ENCODE peak calls at places on chromosomes 1 and 21, in six cellular contexts. R is right lobe of liver; I is hepatocyte; S is uterus; W is tibial artery; E is naive thymus-derived CD4-positive, alpha-beta T cell. P is an unnamed sample. For H3K4me1, the result is how much of the 10 kb centered on the place peaks cover.

GRCh38 chr1:84122780-84123382 is 21.2 kb upstream of the PRKACB start:
- DNase-seq in R (no peak), I (peak), S (no peak), W (peak), E (no peak), P (peak)

GRCh38 chr1:61808321-61808720 is 66.0 kb downstream of the PATJ start:
- DNase-seq in R (no peak), I (no peak), S (no peak), W (no peak), E (no peak), P (no peak)

GRCh38 chr1:29784276-29785136 is 548.2 kb downstream of the PTPRU start:
- DNase-seq in R (no peak), I (no peak), S (no peak), W (no peak), E (no peak), P (no peak)

GRCh38 chr1:99594205-99594604 is 51.7 kb upstream of the PALMD start:
- DNase-seq in R (no peak), I (no peak), S (no peak), W (no peak), E (no peak), P (no peak)

GRCh38 chr1:34803770-34804169 is 11.0 kb downstream of the GJA4 start:
- DNase-seq in R (no peak), I (no peak), S (no peak), W (no peak), E (no peak), P (no peak)

GRCh38 chr1:96073100-96073499 is 648.5 kb upstream of the PTBP2 start:
- DNase-seq in R (no peak), I (no peak), S (no peak), W (no peak), E (no peak), P (no peak)

GRCh38 chr1:231194843-231195516 is 33.1 kb downstream of the TRIM67 start:
- DNase-seq in R (no peak), I (peak), S (no peak), W (no peak), E (no peak), P (no peak)

GRCh38 chr1:29538586-29538985 is 302.3 kb downstream of the PTPRU start:
- DNase-seq in R (no peak), I (no peak), S (no peak), W (no peak), E (no peak), P (no peak)

GRCh38 chr1:156515956-156516355 is 15.4 kb upstream of the MEF2D start:
- DNase-seq in R (no peak), I (no peak), S (no peak), W (no peak), E (no peak), P (no peak)

GRCh38 chr21:21737186-21737585 is 739.0 kb downstream of the NCAM2 start:
- DNase-seq in R (no peak), I (no peak), S (no peak), W (no peak), E (no peak), P (no peak)

GRCh38 chr1:108117908-108118902 is 81.9 kb downstream of the SLC25A24 start:
- DNase-seq in R (no peak), I (peak), S (no peak), W (no peak), E (no peak), P (no peak)

GRCh38 chr1:43530483-43531452 is at the start of gene PTPRF:
- DNase-seq in R (peak), I (peak), S (peak), W (no peak), E (peak), P (peak)

GRCh38 chr1:8545078-8545477 is 227.2 kb downstream of the SLC45A1 start:
- DNase-seq in R (no peak), I (no peak), S (no peak), W (no peak), E (no peak), P (no peak)

GRCh38 chr1:21293537-21294265 is 3.4 kb upstream of the ECE1 start:
- DNase-seq in R (no peak), I (no peak), S (no peak), W (no peak), E (peak), P (peak)

GRCh38 chr1:232684331-232685105 is 54.6 kb upstream of the SIPA1L2 start:
- DNase-seq in R (no peak), I (no peak), S (no peak), W (no peak), E (no peak), P (no peak)

GRCh38 chr1:157994704-157995540 is 1.5 kb downstream of the KIRREL1 start:
- DNase-seq in R (no peak), I (no peak), S (peak), W (peak), E (no peak), P (no peak)

GRCh38 chr1:159889821-159890252 is 10.1 kb downstream of the CFAP45 start:
- DNase-seq in R (no peak), I (no peak), S (no peak), W (peak), E (no peak), P (no peak)

GRCh38 chr1:31615414-31615813 is 2.1 kb upstream of the HCRTR1 start:
- DNase-seq in R (no peak), I (no peak), S (no peak), W (no peak), E (no peak), P (no peak)

GRCh38 chr1:163844393-163844948 is 522.7 kb downstream of the NUF2 start:
- DNase-seq in R (no peak), I (no peak), S (peak), W (no peak), E (no peak), P (no peak)

GRCh38 chr1:245365071-245365470 is 210.3 kb downstream of the KIF26B start:
- DNase-seq in R (no peak), I (no peak), S (no peak), W (no peak), E (no peak), P (no peak)

GRCh38 chr21:21332492-21332891 is 334.3 kb downstream of the NCAM2 start:
- DNase-seq in R (no peak), I (no peak), S (no peak), W (no peak), E (no peak), P (no peak)

GRCh38 chr1:99652881-99653281 is 7.0 kb downstream of the PALMD start:
- DNase-seq in R (no peak), I (no peak), S (no peak), W (no peak), E (no peak), P (no peak)

GRCh38 chr1:119655160-119655559 is 7.1 kb upstream of the ZNF697 start:
- DNase-seq in R (no peak), I (no peak), S (no peak), W (no peak), E (no peak), P (no peak)

GRCh38 chr1:215475719-215476525 is 91.2 kb upstream of the KCTD3 start:
- DNase-seq in R (no peak), I (no peak), S (no peak), W (no peak), E (no peak), P (no peak)

GRCh38 chr1:16142383-16142995 is 13.4 kb downstream of the EPHA2 start:
- DNase-seq in R (no peak), I (no peak), S (no peak), W (no peak), E (no peak), P (no peak)

GRCh38 chr1:51870603-51871350 is 7.8 kb downstream of the NRDC start:
- DNase-seq in R (no peak), I (no peak), S (no peak), W (no peak), E (no peak), P (no peak)
- H3K4me1 ChIP-seq in R (under half), I (under half), S (under half), W (under half), E (under half), P (under half)

DNA sequence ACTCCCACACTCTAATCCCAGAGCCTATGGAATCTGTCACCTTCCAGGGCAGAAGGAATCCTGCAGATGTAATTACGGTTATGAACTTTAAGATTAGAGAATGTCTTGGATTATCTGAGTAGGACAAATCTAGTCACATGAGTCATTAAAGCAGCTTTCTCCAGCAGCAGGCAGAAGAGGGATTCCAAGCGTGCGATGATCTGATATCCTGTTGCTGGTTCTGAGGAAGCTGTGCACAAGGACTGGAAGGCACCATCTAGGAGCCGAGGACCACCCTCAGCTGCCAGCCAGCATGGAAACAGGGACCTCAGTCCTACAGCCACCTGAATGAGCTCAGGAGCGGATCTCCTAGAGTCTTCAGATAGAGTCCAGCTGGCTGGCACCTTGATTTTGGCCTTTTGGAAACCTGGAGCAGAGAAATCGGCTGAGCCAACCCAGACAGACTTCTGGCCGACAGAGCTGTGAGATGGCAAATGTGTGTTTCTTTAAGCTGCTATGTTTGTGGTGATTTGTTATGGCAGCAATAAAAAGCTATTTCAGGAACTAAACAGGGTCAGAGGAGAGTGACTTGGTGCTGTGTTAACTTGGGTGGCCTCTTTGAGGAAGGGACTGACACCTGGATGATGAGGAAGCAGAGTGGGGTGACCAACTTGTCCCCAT is 34.5 kb downstream of the LRRN2 start:
- DNase-seq in R (no peak), I (peak), S (no peak), W (no peak), E (no peak), P (no peak)
- H3K4me3 ChIP-seq in R (no peak), I (no peak), S (no peak), W (no peak), E (no peak), P (no peak)

DNA sequence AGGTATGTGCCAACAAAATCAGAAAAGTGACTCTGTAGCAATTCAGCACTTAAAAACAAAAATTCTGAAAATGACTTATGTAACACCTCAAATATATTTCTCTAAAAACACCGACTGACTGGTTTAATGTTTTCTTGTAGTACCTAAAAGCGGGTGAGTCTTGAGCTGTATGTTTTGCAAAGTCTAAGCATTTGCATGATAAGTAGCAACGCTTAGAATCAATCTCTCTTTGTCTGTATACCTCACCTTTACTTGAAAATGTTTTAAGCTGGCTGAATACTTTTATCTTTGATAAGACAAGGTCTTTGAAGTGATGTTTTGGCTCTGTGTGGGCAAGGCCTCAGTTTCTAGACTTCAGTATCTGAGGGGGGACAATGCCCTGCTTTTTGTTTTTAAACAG is 8.3 kb downstream of the ITPKB start:
- DNase-seq in R (no peak), I (no peak), S (no peak), W (no peak), E (no peak), P (no peak)
- H3K4me1 ChIP-seq in R (under half), I (under half), S (under half), W (under half), E (under half), P (half or more)

GRCh38 chr1:979744-980072 is 2.2 kb downstream of the PERM1 start:
- DNase-seq in R (no peak), I (no peak), S (no peak), W (no peak), E (no peak), P (no peak)

GRCh38 chr1:980137-980571 is 1.7 kb downstream of the PERM1 start:
- DNase-seq in R (no peak), I (no peak), S (no peak), W (no peak), E (no peak), P (no peak)

GRCh38 chr1:981955-982558 is at the start of gene PERM1:
- DNase-seq in R (no peak), I (no peak), S (no peak), W (no peak), E (no peak), P (no peak)

GRCh38 chr1:981491-981954 is 370 bp downstream of the PERM1 start:
- DNase-seq in R (no peak), I (no peak), S (no peak), W (no peak), E (no peak), P (no peak)

DNA sequence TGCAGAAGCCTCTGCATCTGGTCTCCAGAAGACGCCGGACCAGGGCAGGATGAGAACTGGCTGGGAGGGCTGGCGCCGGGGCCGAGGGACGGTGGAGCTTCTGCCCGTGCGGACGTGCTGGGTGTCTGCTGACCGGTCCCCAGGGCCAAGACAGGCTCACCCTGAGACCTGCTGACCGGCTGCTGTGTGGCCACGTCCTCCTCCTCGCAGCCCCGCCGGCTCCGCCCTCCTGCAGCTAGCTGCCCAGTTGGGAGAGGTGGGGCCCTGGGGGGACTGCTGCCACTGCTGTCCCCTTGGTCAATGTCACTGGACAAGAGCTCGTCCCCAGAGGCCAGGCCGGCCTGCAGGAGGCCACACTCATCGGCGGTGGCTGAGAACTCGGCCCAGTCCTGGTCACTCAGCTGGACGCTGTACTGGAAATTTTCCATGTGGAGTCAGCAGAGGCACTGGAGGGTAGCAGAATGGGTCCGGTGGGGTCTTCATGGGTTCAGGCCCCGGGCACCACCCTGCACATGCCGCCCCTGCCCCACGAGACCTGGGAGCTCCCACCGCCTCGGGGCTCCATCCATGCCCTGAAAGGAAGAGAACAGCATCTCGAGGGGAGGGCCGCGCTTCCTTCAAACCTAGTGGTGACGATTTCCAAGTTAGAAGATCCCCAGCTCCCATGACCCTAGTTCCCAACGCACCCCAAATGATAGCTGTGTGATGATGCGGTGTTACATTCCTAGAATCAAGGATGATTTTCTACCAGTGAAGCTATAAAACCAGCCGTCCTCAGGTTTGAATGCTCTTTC is 1.1 kb downstream of the PERM1 start:
- DNase-seq in R (peak), I (no peak), S (no peak), W (no peak), E (no peak), P (no peak)
- H3K4me3 ChIP-seq in R (no peak), I (no peak), S (no peak), W (no peak), E (no peak), P (no peak)

GRCh38 chr1:59701376-59701775 is 113.4 kb upstream of the HOOK1 start:
- DNase-seq in R (no peak), I (no peak), S (no peak), W (no peak), E (no peak), P (no peak)
- H3K4me1 ChIP-seq in R (under half), I (under half), S (under half), W (under half), E (under half), P (under half)

GRCh38 chr1:234743866-234744581 is 134.0 kb upstream of the IRF2BP2 start:
- DNase-seq in R (no peak), I (peak), S (peak), W (no peak), E (no peak), P (no peak)
- H3K4me3 ChIP-seq in R (no peak), I (no peak), S (no peak), W (peak), E (no peak), P (no peak)

DNA sequence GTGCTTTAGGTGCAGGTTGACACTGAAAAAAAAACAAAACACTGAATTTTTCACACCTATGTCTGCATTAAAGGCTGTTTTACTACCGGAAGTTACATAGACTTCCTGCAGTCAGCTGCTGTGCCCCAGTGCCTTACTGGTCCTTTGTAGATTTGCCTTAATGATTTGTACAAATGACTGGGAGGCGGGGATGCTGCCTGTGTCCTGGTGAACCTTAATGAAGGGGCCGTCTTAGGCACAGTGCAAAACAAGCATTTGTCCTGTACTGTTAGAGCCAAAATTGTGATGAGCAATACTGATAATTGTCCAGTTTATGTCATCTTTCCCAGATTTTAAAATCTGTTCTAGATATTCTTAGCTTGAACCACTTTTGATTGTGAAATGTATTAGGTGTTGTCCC is 90.9 kb upstream of the PGD start:
- DNase-seq in R (no peak), I (no peak), S (no peak), W (no peak), E (no peak), P (no peak)
- H3K4me1 ChIP-seq in R (under half), I (under half), S (under half), W (under half), E (under half), P (under half)

GRCh38 chr1:66535853-66536252 is 1.9 kb downstream of the SGIP1 start:
- DNase-seq in R (no peak), I (no peak), S (no peak), W (no peak), E (no peak), P (no peak)
- H3K4me3 ChIP-seq in R (no peak), I (no peak), S (no peak), W (peak), E (no peak), P (no peak)

GRCh38 chr1:2197732-2198165 is 3.2 kb upstream of the FAAP20 start:
- DNase-seq in R (no peak), I (no peak), S (no peak), W (no peak), E (no peak), P (no peak)
- H3K4me1 ChIP-seq in R (under half), I (under half), S (under half), W (under half), E (under half), P (under half)

DNA sequence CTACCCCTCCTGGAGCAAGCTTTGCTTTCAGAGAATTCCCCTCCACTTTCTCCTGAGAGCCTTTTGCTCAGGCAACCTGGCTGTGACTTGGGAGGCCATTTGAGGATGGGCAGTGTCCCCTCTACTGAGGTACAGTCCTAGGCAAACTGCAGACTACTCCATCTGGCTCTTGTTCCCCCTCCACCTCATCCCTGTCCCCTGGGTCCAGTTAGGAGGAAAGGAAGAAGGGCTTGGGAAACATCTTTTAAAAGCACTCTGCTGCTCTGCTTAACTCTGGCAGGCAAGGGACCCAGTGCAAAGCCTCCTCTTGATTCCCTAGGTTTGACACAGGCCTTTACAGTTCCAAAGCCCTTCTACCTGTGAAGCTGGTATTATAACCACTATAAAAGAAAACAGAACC is 108.2 kb downstream of the NAV1 start:
- DNase-seq in R (no peak), I (no peak), S (no peak), W (no peak), E (no peak), P (no peak)
- H3K4me3 ChIP-seq in R (no peak), I (no peak), S (no peak), W (no peak), E (no peak), P (no peak)

P was measured in CD8-positive, alpha-beta memory T cell.